ENCODE peak calls at places on chromosome 17, in eight cellular contexts. N is sigmoid colon, P is stomach, T is tibial nerve, Z is A549, D is transverse colon, U is right lobe of liver, F is ovary. S is an unnamed sample.

GRCh38 chr17:30929081-30929633 is 7.4 kb downstream of the ADAP2 start:
- DNase-seq in N (no peak), P (no peak), T (no peak), Z (no peak), D (no peak), U (no peak), F (no peak), S (no peak)

GRCh38 chr17:6070895-6071511 is 824 bp downstream of the WSCD1 start:
- DNase-seq in N (no peak), P (no peak), T (no peak), Z (peak; percentile 38), D (peak; percentile 27), U (peak; percentile 34), F (no peak), S (peak; percentile 24)

GRCh38 chr17:27623578-27623977 is 7.4 kb upstream of the LGALS9 start:
- DNase-seq in N (no peak), P (no peak), T (no peak), Z (no peak), D (no peak), U (no peak), F (no peak), S (no peak)

GRCh38 chr17:33154869-33155455 is 138.1 kb downstream of the ASIC2 start:
- DNase-seq in N (no peak), P (no peak), T (no peak), Z (no peak), D (no peak), U (no peak), F (no peak), S (no peak)

GRCh38 chr17:31560836-31561235 is 169.4 kb downstream of the RAB11FIP4 start:
- DNase-seq in N (no peak), P (no peak), T (no peak), Z (no peak), D (no peak), U (no peak), F (no peak), S (peak; percentile 37)

GRCh38 chr17:64658931-64659330 is 3.2 kb downstream of the SMURF2 start:
- DNase-seq in N (no peak), P (no peak), T (no peak), Z (no peak), D (no peak), U (no peak), F (no peak), S (no peak)

GRCh38 chr17:66885417-66885816 is 50.5 kb downstream of the CACNG5 start:
- DNase-seq in N (no peak), P (no peak), T (no peak), Z (no peak), D (no peak), U (no peak), F (no peak), S (no peak)

GRCh38 chr17:10737168-10737622 is 7.4 kb upstream of the TMEM220 start:
- DNase-seq in N (peak; percentile 80), P (peak; percentile 95), T (peak; percentile 77), Z (peak; percentile 72), D (peak; percentile 92), U (peak; percentile 80), F (peak; percentile 44), S (peak; percentile 59)

GRCh38 chr17:36144014-36144413 is 32.4 kb downstream of the TBC1D3B start:
- DNase-seq in N (no peak), P (no peak), T (no peak), Z (no peak), D (no peak), U (no peak), F (no peak), S (no peak)

GRCh38 chr17:9138161-9138717 is 116.9 kb downstream of the NTN1 start:
- DNase-seq in N (no peak), P (no peak), T (no peak), Z (no peak), D (no peak), U (no peak), F (no peak), S (no peak)

GRCh38 chr17:144936-145670 is 7.7 kb downstream of the SCGB1C2 start:
- DNase-seq in N (peak; percentile 30), P (peak; percentile 17), T (peak; percentile 3), Z (no peak), D (no peak), U (no peak), F (peak; percentile 7), S (no peak)

GRCh38 chr17:49333806-49334205 is 28.2 kb downstream of the ZNF652 start:
- DNase-seq in N (no peak), P (no peak), T (no peak), Z (no peak), D (no peak), U (no peak), F (no peak), S (no peak)

DNA sequence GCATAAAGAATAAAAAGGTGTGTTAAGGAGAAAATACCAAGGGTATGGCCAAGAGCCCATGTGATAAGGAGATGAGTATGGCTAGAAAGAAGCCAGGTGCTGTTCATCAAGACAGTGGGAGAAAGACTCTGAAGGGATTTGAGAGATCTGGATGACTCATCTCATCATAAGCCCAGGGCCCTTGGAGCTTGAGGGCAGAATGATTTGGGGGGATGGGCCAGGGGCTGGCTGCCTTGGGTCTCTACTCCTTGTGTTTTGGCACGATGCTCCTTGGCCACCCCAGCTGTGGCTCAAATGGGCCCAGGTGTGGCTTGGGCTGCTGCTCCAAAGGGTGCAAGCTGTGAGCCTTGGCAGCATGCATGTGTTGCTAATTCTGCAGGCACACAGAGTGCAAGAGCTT is 14.5 kb upstream of the TNFRSF13B start:
- DNase-seq in N (no peak), P (no peak), T (no peak), Z (no peak), D (no peak), U (no peak), F (no peak), S (no peak)
- H3K4me1 ChIP-seq in N (peaks cover 13% of the 10 kb centered on the region), P (peaks cover 7% of the 10 kb centered on the region), T (peaks cover 17% of the 10 kb centered on the region), Z (peaks cover 34% of the 10 kb centered on the region), D (peaks cover 1% of the 10 kb centered on the region), U (no peaks in the 10 kb centered on the region), F (no peaks in the 10 kb centered on the region), S (peaks cover 8% of the 10 kb centered on the region)

GRCh38 chr17:80894726-80895125 is 96.9 kb upstream of the CHMP6 start:
- DNase-seq in N (no peak), P (no peak), T (no peak), Z (no peak), D (no peak), U (no peak), F (no peak), S (no peak)

GRCh38 chr17:80893604-80894438 is 97.8 kb upstream of the CHMP6 start:
- DNase-seq in N (no peak), P (no peak), T (no peak), Z (no peak), D (no peak), U (no peak), F (no peak), S (no peak)

GRCh38 chr17:80894439-80894721 is 97.3 kb upstream of the CHMP6 start:
- DNase-seq in N (no peak), P (no peak), T (no peak), Z (peak; percentile 37), D (no peak), U (no peak), F (no peak), S (no peak)

GRCh38 chr17:80892019-80892855 is 99.4 kb upstream of the CHMP6 start:
- DNase-seq in N (peak; percentile 77), P (no peak), T (peak; percentile 50), Z (peak; percentile 97), D (peak; percentile 23), U (no peak), F (peak; percentile 82), S (no peak)

DNA sequence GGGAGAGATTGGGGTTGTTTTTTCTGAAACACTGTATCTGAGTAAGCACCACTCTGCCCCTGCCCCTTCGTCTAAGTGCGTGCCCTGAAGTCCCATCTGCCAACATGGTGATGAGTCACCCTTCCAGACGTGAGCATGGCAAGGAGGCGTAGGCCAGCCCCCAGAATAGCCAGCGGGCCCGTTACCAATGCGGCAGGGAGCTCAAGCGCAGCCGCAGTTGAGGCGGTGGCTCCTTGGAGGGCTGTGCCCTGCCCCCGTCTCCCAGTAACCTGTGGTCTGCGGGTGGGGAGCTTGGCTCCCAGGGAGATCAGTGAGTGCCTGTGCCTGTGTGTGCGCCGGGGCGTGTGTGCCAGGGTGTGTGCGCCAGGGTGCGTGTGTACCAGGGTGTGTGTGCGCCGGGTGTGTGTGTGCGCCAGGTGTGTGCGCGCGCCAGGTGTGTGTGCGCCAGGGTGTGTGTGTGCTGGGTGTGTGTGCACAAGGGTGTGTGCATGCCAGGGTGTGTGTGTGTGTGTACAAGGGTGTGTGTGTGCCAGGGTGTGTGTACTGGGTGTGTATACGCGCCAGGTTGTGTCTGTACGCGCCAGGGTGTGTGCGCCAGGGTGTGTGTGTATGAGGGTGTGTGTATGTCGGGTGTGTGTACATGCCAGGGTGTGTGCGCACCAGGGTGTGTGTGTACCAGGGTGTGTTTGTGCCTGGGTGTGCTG is 98.6 kb upstream of the CHMP6 start:
- DNase-seq in N (no peak), P (no peak), T (no peak), Z (peak; percentile 60), D (no peak), U (no peak), F (no peak), S (no peak)
- TF ChIP-seq POLR2A in N (no peak), P (no peak), T (no peak), Z (no peak), D (no peak), U (no peak), F (no peak), S (no peak)

DNA sequence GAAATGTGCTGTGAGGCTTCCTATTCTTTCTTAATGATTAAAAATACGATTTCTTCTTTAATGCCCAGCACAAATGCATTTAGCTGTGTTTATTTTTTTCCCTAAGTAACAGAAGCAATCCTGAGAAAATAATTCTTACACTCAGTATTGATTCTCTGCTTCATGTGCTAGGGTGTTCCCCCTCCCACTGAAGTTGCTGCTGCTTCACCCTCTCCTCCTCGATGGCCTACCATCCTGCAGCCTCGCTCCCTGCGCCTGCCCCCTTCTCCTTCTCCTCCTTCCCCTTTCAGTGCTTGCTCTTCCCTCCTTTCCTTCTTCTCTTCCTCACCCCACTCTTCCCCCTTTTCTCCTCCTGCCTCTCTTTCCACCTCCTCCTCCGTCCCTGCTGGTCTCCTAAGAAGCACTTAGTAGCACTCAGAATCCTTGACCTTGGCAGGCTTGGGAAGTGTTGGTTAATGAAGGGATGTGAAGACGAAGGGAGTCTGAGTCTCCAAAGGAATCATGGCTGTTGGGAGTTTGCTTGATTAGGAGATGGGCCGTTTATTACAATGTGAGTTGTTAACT is 119.7 kb downstream of the RPTOR start:
- DNase-seq in N (no peak), P (no peak), T (no peak), Z (no peak), D (no peak), U (no peak), F (no peak), S (no peak)
- H3K4me1 ChIP-seq in N (peaks cover 19% of the 10 kb centered on the region), P (peaks cover 8% of the 10 kb centered on the region), T (peaks cover 8% of the 10 kb centered on the region), Z (no peaks in the 10 kb centered on the region), D (peaks cover 10% of the 10 kb centered on the region), U (peaks cover 6% of the 10 kb centered on the region), F (peaks cover 8% of the 10 kb centered on the region), S (peaks cover 6% of the 10 kb centered on the region)

DNA sequence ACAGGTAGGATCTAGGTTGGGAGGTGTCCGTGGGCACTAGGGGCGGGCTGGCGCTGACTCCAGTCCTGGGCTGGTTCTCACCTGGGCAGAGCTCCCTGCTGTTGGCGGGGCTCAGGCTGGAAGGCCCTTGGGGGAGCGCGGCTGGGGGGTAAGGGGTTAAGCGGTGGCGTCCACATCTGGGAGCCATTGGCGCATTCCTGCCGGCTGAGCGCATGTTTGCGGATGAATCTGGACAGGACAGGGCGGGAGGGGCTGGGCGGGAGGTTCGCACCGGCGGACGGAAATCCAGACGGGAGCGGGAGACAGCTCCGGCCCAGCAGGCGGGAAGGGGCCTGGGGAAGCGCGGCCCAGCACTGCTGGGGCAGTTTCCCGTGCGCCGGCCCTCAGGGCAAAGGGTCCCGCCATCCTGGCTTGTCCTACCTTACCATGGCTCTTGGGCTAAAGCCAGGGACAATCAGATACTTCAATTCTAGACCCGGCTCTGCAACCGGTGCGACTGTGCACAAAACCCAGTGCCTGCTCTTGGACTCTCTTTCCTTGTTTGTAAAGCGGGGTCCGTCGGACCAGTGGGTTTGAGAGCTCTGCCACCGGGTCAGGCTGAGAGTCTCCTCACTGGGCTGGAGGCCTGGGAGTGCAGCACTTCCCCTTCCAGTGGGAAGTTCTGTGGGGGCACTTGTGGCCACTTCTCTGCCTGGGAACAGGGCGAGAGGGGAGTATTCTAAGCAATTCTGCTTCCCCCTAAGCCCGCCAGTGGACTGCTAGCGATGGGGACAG is 7.8 kb downstream of the RARA start:
- DNase-seq in N (peak; percentile 90), P (peak; percentile 45), T (no peak), Z (peak; percentile 82), D (peak; percentile 72), U (peak; percentile 85), F (peak; percentile 68), S (peak; percentile 76)
- TF ChIP-seq POLR2A in N (peak; percentile 11), P (no peak), T (peak; percentile 29), Z (peak; percentile 59), D (peak; percentile 62), U (peak; percentile 74), F (no peak), S (no peak)